ENCODE peak calls at places on chromosomes 1 and 21, in eight cellular contexts. J is tibial nerve, X is Peyer's patch, N is glomerular endothelial cell, Y is A172, M is NCI-H1694 treated with DMSO at 0.1 percent for 48 hours, D is fibroblast of mammary gland, L is HCEC 1CT. R is an unnamed sample.

GRCh38 chr1:228464487-228464983 is 22.6 kb upstream of the RNF187 start:
- DNase-seq in L (peak; percentile 51), N (no peak), M (peak; percentile 98), X (peak; percentile 92), J (no peak), Y (peak; percentile 52), D (peak; percentile 76), R (peak; percentile 80)

GRCh38 chr1:54486864-54487263 is 61.2 kb upstream of the ACOT11 start:
- DNase-seq in Y (no peak), N (no peak), L (no peak), X (peak; percentile 58), D (no peak), J (no peak), M (peak; percentile 37), R (no peak)

GRCh38 chr1:113647121-113647520 is 112.2 kb downstream of the PHTF1 start:
- DNase-seq in N (no peak), J (no peak), L (no peak), Y (no peak), M (no peak), D (no peak), X (no peak), R (no peak)

GRCh38 chr1:180188679-180189175 is 34.1 kb downstream of the QSOX1 start:
- DNase-seq in D (no peak), X (no peak), Y (no peak), N (no peak), L (no peak), M (no peak), J (no peak), R (no peak)

GRCh38 chr1:236603896-236604217 is 459 bp downstream of the HEATR1 start:
- DNase-seq in L (peak; percentile 20), Y (no peak), J (no peak), N (no peak), X (no peak), M (no peak), D (peak; percentile 57), R (no peak)

GRCh38 chr1:206143537-206144155 is 26.5 kb upstream of the AVPR1B start:
- DNase-seq in J (no peak), Y (no peak), L (no peak), X (no peak), M (no peak), D (no peak), N (no peak), R (no peak)

GRCh38 chr21:42107881-42108553 is 36.9 kb downstream of the UMODL1 start:
- DNase-seq in J (no peak), Y (peak; percentile 52), D (peak; percentile 48), N (no peak), L (peak; percentile 20), X (peak; percentile 84), M (peak; percentile 37), R (peak; percentile 71)

GRCh38 chr1:206946261-206946660 is at the start of gene PIGR:
- DNase-seq in X (peak; percentile 82), J (no peak), L (no peak), Y (no peak), M (no peak), D (no peak), N (no peak), R (no peak)

GRCh38 chr1:160681067-160681890 is 30.3 kb downstream of the CD48 start:
- DNase-seq in J (no peak), X (peak; percentile 93), L (peak; percentile 41), Y (peak; percentile 91), D (peak; percentile 32), M (peak; percentile 25), N (peak; percentile 3), R (peak; percentile 81)

R was measured in CD8-positive, alpha-beta T cell.